ENCODE peak calls at places on chromosome 22, in four cellular contexts. D is HepG2, V is K562, T is HCT116. C is an unnamed sample.

GRCh38 chr22:44879301-44879680 is 126.9 kb downstream of the ARHGAP8 start:
- ATAC-seq in D (no peak), V (no peak), T (no peak), C (no peak)

GRCh38 chr22:28958611-28959010 is 75.2 kb downstream of the ZNRF3 start:
- ATAC-seq in D (no peak), V (no peak), T (no peak), C (peak; percentile 86)

GRCh38 chr22:19807914-19808872 is 46.5 kb downstream of the GNB1L start:
- ATAC-seq in D (no peak), V (no peak), T (no peak), C (no peak)

GRCh38 chr22:46245515-46245914 is 4.6 kb downstream of the CDPF1 start:
- ATAC-seq in D (no peak), V (no peak), T (no peak), C (no peak)

GRCh38 chr22:18056161-18056666 is 21.6 kb upstream of the PEX26 start:
- ATAC-seq in D (peak; percentile 90), V (peak; percentile 72), T (peak; percentile 34), C (no peak)

GRCh38 chr22:47247609-47248240 is 485.3 kb downstream of the TBC1D22A start:
- ATAC-seq in D (no peak), V (no peak), T (no peak), C (no peak)

GRCh38 chr22:21736948-21737347 is 1.4 kb upstream of the YPEL1 start:
- ATAC-seq in D (no peak), V (no peak), T (no peak), C (no peak)

GRCh38 chr22:34966980-34967379 is 99.0 kb upstream of the ISX start:
- ATAC-seq in D (no peak), V (no peak), T (peak; percentile 67), C (no peak)

GRCh38 chr22:43131773-43132501 is 11.3 kb downstream of the MCAT start:
- ATAC-seq in D (no peak), V (no peak), T (no peak), C (no peak)

GRCh38 chr22:30266445-30267381 is at the start of gene OSM:
- ATAC-seq in D (no peak), V (no peak), T (no peak), C (no peak)

GRCh38 chr22:31143537-31143936 is 3.2 kb upstream of the PLA2G3 start:
- ATAC-seq in D (no peak), V (no peak), T (no peak), C (no peak)

GRCh38 chr22:26259510-26259909 is 90.2 kb downstream of the SEZ6L start:
- ATAC-seq in D (no peak), V (peak; percentile 49), T (no peak), C (no peak)

GRCh38 chr22:31604746-31605705 is 57.0 kb downstream of the PISD start:
- ATAC-seq in D (peak; percentile 73), V (no peak), T (no peak), C (no peak)

GRCh38 chr22:24429411-24430365 is 2.3 kb downstream of the ADORA2A start:
- ATAC-seq in D (no peak), V (no peak), T (no peak), C (no peak)

GRCh38 chr22:35834080-35834479 is 116.4 kb downstream of the APOL5 start:
- ATAC-seq in D (no peak), V (no peak), T (no peak), C (no peak)

GRCh38 chr22:29531419-29531818 is 22.1 kb downstream of the THOC5 start:
- ATAC-seq in D (no peak), V (no peak), T (no peak), C (no peak)

GRCh38 chr22:24928322-24928721 is 18.2 kb downstream of the LHFPL7 start:
- ATAC-seq in D (no peak), V (no peak), T (no peak), C (no peak)

GRCh38 chr22:19287076-19287724 is 4.3 kb downstream of the CLTCL1 start:
- ATAC-seq in D (no peak), V (no peak), T (no peak), C (no peak)

GRCh38 chr22:24186352-24186740 is 5.1 kb downstream of the SUSD2 start:
- ATAC-seq in D (no peak), V (no peak), T (no peak), C (no peak)

GRCh38 chr22:33299245-33299956 is 241.2 kb upstream of the SYN3 start:
- ATAC-seq in D (no peak), V (no peak), T (no peak), C (no peak)

GRCh38 chr22:39452740-39453040 is 4.1 kb upstream of the MGAT3 start:
- ATAC-seq in D (no peak), V (peak; percentile 64), T (no peak), C (no peak)

GRCh38 chr22:44455151-44455962 is 42.7 kb downstream of the RTL6 start:
- ATAC-seq in D (no peak), V (no peak), T (no peak), C (no peak)

GRCh38 chr22:30701872-30702271 is 7.2 kb downstream of the OSBP2 start:
- ATAC-seq in D (no peak), V (no peak), T (peak; percentile 68), C (no peak)

GRCh38 chr22:37130031-37130430 is 19.7 kb downstream of the IL2RB start:
- ATAC-seq in D (no peak), V (no peak), T (no peak), C (no peak)
- TF ChIP-seq POLR2AphosphoS5 in D (no peak), V (no peak), T (no peak), C (no peak)

DNA sequence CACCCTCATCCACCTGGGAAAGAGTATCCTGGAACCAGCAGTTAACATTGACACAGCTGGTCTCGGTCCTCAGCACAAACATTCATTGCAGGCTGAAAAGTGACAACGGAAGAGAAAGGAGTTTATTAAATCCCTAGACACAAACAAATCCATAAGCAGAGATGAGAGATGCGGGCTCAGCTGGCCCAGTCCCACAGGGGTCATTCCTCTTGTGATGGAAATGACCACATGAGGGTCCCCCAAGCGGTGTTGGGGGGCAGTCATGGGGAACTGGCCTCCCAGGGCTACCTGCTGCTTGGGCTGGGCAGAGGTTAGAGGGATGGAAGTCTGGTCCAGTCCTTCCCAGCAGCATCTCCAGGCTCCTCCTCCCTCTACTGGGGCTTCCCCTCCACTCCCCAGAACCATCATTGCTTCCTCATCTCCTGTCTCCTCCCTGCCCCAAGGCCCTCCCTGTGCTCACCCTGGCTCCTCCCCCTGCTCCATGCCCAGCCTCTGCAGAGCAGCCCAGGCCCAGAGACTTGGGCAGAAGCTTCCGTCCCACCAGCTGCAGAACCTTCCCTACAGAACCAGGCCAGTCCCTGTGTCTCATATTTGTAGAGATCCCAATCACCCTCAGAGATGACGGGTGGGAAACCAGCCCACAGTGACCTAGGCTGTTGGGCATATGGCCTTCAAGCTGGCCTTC is 5.4 kb upstream of the IGLL5 start:
- ATAC-seq in D (no peak), V (peak; percentile 43), T (peak; percentile 70), C (no peak)
- TF ChIP-seq POLR2A in D (no peak), V (no peak), T (no peak), C (no peak)

GRCh38 chr22:38202437-38203089 is 769 bp downstream of the MAFF start:
- ATAC-seq in D (peak; percentile 76), V (peak; percentile 80), T (peak; percentile 65), C (peak; percentile 77)
- H3K27ac ChIP-seq in D (peak overlapping the region; percentile 90), V (peak overlapping the region; percentile 95), T (peak overlapping the region; percentile 99), C (peak overlapping the region; percentile 98)

GRCh38 chr22:50343541-50343935 is 411 bp downstream of the PPP6R2 start:
- ATAC-seq in D (no peak), V (no peak), T (no peak), C (no peak)

GRCh38 chr22:50340157-50340879 is 2.8 kb upstream of the PPP6R2 start:
- ATAC-seq in D (peak; percentile 76), V (peak; percentile 54), T (no peak), C (no peak)

GRCh38 chr22:50342651-50343540 is at the start of gene PPP6R2:
- ATAC-seq in D (peak; percentile 74), V (peak; percentile 89), T (peak; percentile 92), C (peak; percentile 87)

GRCh38 chr22:50338860-50339462 is 4.2 kb upstream of the PPP6R2 start:
- ATAC-seq in D (no peak), V (no peak), T (no peak), C (no peak)

GRCh38 chr22:50341977-50342650 is 1.0 kb upstream of the PPP6R2 start:
- ATAC-seq in D (peak; percentile 80), V (peak; percentile 89), T (peak; percentile 78), C (peak; percentile 81)
- TF ChIP-seq POLR2AphosphoS5 in D (no peak), V (no peak), T (no peak), C (peak; percentile 47)

GRCh38 chr22:41620646-41621098 is at the start of gene DESI1:
- ATAC-seq in D (peak; percentile 87), V (peak; percentile 91), T (peak; percentile 33), C (peak; percentile 21)
- TF ChIP-seq POLR2A in D (peak; percentile 67), V (peak; percentile 87), T (peak; percentile 77), C (no peak)

C was measured in gastroesophageal sphincter.